ENCODE peak calls at places on chromosome 1, in five cellular contexts. T is GM18507, R is substantia nigra, A is KBM-7, O is upper lobe of right lung. W is an unnamed sample.

GRCh38 chr1:156400191-156400920 is 31.3 kb downstream of the RHBG start:
- DNase-seq in T (no peak), A (no peak), R (peak; percentile 82), O (no peak), W (no peak)

GRCh38 chr1:63448741-63449140 is 74.3 kb downstream of the ITGB3BP start:
- DNase-seq in A (no peak), O (no peak), R (no peak), T (no peak), W (no peak)

GRCh38 chr1:100927276-100927675 is 31.4 kb downstream of the SLC30A7 start:
- DNase-seq in O (no peak), T (no peak), A (peak; percentile 8), R (no peak), W (no peak)

GRCh38 chr1:239976130-239976968 is 115.3 kb upstream of the FMN2 start:
- DNase-seq in A (peak; percentile 59), R (peak; percentile 12), O (no peak), T (peak; percentile 18), W (no peak)

GRCh38 chr1:8602471-8603219 is 214.8 kb downstream of the RERE start:
- DNase-seq in R (no peak), T (no peak), O (no peak), A (no peak), W (no peak)

GRCh38 chr1:16615253-16616252 is 2.2 kb upstream of the NBPF1 start:
- DNase-seq in R (no peak), T (no peak), O (peak; percentile 60), A (no peak), W (no peak)

GRCh38 chr1:45913183-45913924 is 109.9 kb downstream of the MAST2 start:
- DNase-seq in A (no peak), R (no peak), O (no peak), T (no peak), W (no peak)

GRCh38 chr1:161265305-161265704 is 6.8 kb downstream of the PCP4L1 start:
- DNase-seq in A (no peak), R (no peak), O (no peak), T (no peak), W (no peak)